ENCODE peak calls at places on chromosomes 16 and 17, in four cellular contexts. Z is breast epithelium, M is HCT116, E is K562. W is an unnamed sample. For H3K4me1, the result is how much of the 10 kb centered on the place peaks cover.

GRCh38 chr16:48234630-48235029 is 9.5 kb upstream of the LONP2 start:
- DNase-seq in Z (no peak), M (no peak), E (no peak), W (no peak)

GRCh38 chr16:75552951-75553350 is 3.1 kb downstream of the TMEM231 start:
- DNase-seq in E (no peak), M (no peak), Z (no peak), W (no peak)

GRCh38 chr16:12208341-12209035 is 232.0 kb downstream of the SNX29 start:
- DNase-seq in M (no peak), E (no peak), Z (no peak), W (no peak)

GRCh38 chr17:68516732-68517131 is 4.5 kb downstream of the PRKAR1A start:
- DNase-seq in E (no peak), Z (no peak), M (no peak), W (no peak)

GRCh38 chr16:89155851-89156739 is 15.5 kb upstream of the CDH15 start:
- DNase-seq in E (no peak), M (no peak), Z (no peak), W (peak)

GRCh38 chr17:329794-330420 is 22.7 kb downstream of the RPH3AL start:
- DNase-seq in M (no peak), E (no peak), Z (no peak), W (no peak)

GRCh38 chr17:67218385-67218950 is 26.5 kb downstream of the HELZ start:
- DNase-seq in Z (no peak), M (no peak), E (no peak), W (no peak)

GRCh38 chr16:49193596-49193995 is 88.0 kb downstream of the CBLN1 start:
- DNase-seq in Z (no peak), E (no peak), M (no peak), W (no peak)

GRCh38 chr16:1125471-1125870 is 27.4 kb upstream of the CACNA1H start:
- DNase-seq in Z (no peak), M (peak), E (peak), W (peak)

GRCh38 chr16:21283521-21284289 is 5.6 kb upstream of the CRYM start:
- DNase-seq in M (no peak), Z (no peak), E (no peak), W (peak)

GRCh38 chr16:30956601-30957455 is 726 bp upstream of the SETD1A start:
- DNase-seq in Z (peak), E (peak), M (peak), W (peak)

GRCh38 chr17:15255713-15256454 is 9.2 kb downstream of the PMP22 start:
- DNase-seq in M (no peak), Z (no peak), E (no peak), W (no peak)

GRCh38 chr17:2723505-2723996 is 12.0 kb upstream of the CLUH start:
- DNase-seq in E (no peak), Z (no peak), M (no peak), W (no peak)

GRCh38 chr17:65664296-65664695 is 102.8 kb upstream of the AXIN2 start:
- DNase-seq in Z (no peak), M (no peak), E (no peak), W (no peak)

GRCh38 chr16:67170948-67171649 is 761 bp downstream of the NOL3 start:
- DNase-seq in M (no peak), E (no peak), Z (no peak), W (no peak)

GRCh38 chr17:78358538-78359215 is 1.2 kb downstream of the SOCS3 start:
- DNase-seq in M (no peak), Z (no peak), E (no peak), W (no peak)

GRCh38 chr17:7579001-7579838 is at the start of gene CD68:
- DNase-seq in E (no peak), M (peak), Z (peak), W (peak)

GRCh38 chr17:7580631-7581554 is 1.5 kb downstream of the CD68 start:
- DNase-seq in Z (no peak), M (no peak), E (no peak), W (no peak)

GRCh38 chr17:7583253-7584109 is at the start of gene MPDU1:
- DNase-seq in E (peak), M (peak), Z (peak), W (peak)

GRCh38 chr17:7579839-7580630 is 597 bp downstream of the CD68 start:
- DNase-seq in E (no peak), Z (no peak), M (no peak), W (no peak)

GRCh38 chr17:7582401-7583252 is 1.0 kb upstream of the MPDU1 start:
- DNase-seq in M (no peak), E (no peak), Z (no peak), W (no peak)
- H3K4me3 ChIP-seq in M (peak), E (peak), Z (peak), W (peak)

DNA sequence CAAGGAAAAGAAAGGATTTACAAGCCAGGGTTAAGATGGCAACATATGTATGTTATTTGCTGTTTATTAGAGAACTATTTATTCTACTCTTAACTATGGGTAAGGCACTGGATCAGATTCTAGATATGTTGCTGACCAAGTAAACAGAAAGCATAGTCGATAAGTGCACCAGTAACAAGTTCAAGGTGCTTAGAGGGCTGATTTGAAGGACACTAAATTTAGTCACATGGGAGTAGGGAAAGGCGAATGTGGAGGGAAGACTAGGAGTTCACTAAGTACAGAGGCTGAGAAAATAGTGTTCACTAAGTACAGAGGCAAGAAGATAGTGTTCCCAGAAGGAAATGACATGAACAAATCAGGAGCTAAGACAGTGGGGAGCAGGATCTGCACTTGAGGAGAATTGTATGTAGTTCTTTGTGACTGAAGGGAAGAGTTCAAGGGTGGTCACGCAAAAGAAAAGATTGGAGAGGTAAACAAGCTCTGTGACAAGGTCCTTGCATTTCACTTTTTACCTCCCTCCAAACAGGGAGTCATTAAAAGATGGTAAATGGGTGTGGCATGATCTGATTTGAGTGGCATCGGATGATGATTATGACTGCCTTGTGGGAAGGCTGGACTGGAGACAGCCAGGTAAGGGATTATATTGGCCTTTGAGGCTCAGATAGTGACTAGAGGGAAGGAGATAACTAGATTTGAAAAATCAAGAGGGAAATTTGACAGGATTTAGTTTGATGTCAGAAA is 20.9 kb downstream of the HEATR9 start:
- DNase-seq in M (no peak), Z (no peak), E (no peak), W (no peak)
- TF ChIP-seq POLR2AphosphoS5 in M (no peak), Z (no peak), E (peak), W (no peak)

GRCh38 chr17:39754958-39755549 is 17.3 kb downstream of the GRB7 start:
- DNase-seq in M (no peak), Z (no peak), E (no peak), W (no peak)
- H3K4me1 ChIP-seq in M (under half), Z (under half), E (under half), W (under half)

DNA sequence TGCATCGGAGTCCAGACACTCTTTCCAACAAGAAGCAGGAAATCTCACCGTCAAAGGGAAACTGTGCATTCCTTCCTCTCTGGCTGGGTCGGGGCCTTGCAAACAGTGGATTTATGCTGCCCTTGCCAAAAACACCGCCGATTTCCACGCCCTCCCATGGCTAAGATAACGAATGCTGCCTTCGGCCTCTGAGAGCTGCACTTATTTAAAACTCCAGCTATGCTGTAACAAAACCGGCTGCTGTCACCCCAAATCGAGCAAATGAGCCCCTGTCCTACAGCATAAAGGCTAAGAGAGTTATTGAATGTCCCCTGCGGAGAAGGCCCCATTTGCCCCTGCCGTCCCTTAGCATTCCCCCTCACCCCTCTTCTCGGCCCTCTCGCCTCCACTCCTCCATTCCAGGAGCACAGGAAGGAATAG is 275.5 kb upstream of the IRX5 start:
- DNase-seq in E (no peak), M (no peak), Z (no peak), W (no peak)
- H3K4me3 ChIP-seq in E (no peak), M (no peak), Z (peak), W (peak)

DNA sequence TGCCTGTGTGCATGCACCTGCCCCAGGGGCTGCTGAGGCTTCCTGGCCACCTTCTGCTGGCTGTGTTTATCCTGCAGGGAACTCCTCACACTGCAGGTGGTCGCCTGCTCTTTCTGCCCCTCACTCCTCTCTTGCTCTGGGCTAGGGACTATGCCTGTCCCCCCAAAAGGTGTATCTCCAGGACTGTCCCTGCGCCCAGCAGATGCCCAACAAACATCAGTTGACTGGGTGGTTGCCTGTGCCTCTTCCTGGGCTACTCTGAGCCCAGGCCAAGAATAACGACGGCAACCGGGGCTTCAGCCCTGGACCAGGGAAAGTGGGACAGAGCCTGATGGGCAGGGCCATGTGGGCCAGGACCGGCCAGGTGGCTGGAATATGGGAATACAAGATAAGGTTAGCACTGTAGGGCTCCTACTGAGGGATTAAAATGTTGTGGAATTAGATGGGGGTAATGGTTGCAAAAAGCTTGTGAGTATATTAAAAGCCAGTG is 55.4 kb downstream of the VAC14 start:
- DNase-seq in E (no peak), Z (no peak), M (no peak), W (no peak)
- TF ChIP-seq POLR2AphosphoS5 in E (no peak), Z (no peak), M (no peak), W (no peak)

GRCh38 chr17:76702941-76703637 is 7.7 kb downstream of the MXRA7 start:
- DNase-seq in M (no peak), E (no peak), Z (no peak), W (no peak)
- H3K4me1 ChIP-seq in M (under half), E (under half), Z (under half), W (under half)

GRCh38 chr16:85170066-85171003 is 58.1 kb upstream of the CIBAR2 start:
- DNase-seq in Z (no peak), M (no peak), E (peak), W (no peak)
- H3K4me3 ChIP-seq in Z (peak), M (peak), E (peak), W (no peak)

W was measured in upper lobe of left lung.